ENCODE peak calls at places on chromosomes 3 and 15, in six cellular contexts. One of them, this sample, is unnamed.
A peak's percentile ranks its signal among the peaks of the same experiment; 100 is the strongest.

GRCh38 chr3:45180051-45180450 is 33.9 kb upstream of the CDCP1 start:
- DNase-seq in iPS-NIHi11: no peak
- DNase-seq in left ventricle myocardium superior: no peak
- DNase-seq in upper lobe of right lung: no peak
- DNase-seq in globus pallidus: no peak
- DNase-seq in RWPE1: no peak
- DNase-seq in this sample: no peak

GRCh38 chr3:44962606-44963393 is 13.2 kb downstream of the ZDHHC3 start:
- DNase-seq in iPS-NIHi11: no peak
- DNase-seq in left ventricle myocardium superior: no peak
- DNase-seq in upper lobe of right lung: no peak
- DNase-seq in globus pallidus: no peak
- DNase-seq in RWPE1: no peak
- DNase-seq in this sample: no peak

GRCh38 chr3:184480831-184481230 is 80.8 kb upstream of the EPHB3 start:
- DNase-seq in iPS-NIHi11: no peak
- DNase-seq in left ventricle myocardium superior: no peak
- DNase-seq in upper lobe of right lung: no peak
- DNase-seq in globus pallidus: no peak
- DNase-seq in RWPE1: no peak
- DNase-seq in this sample: no peak

GRCh38 chr15:77826006-77826695 is 193.4 kb upstream of the LINGO1 start:
- DNase-seq in iPS-NIHi11: no peak
- DNase-seq in left ventricle myocardium superior: no peak
- DNase-seq in upper lobe of right lung: peak; percentile 51
- DNase-seq in globus pallidus: no peak
- DNase-seq in RWPE1: no peak
- DNase-seq in this sample: no peak

GRCh38 chr15:47820047-47820779 is 102.9 kb downstream of the SEMA6D start:
- DNase-seq in iPS-NIHi11: no peak
- DNase-seq in left ventricle myocardium superior: no peak
- DNase-seq in upper lobe of right lung: no peak
- DNase-seq in globus pallidus: no peak
- DNase-seq in RWPE1: peak; percentile 79
- DNase-seq in this sample: no peak

GRCh38 chr15:44468713-44469385 is 41.4 kb downstream of the CTDSPL2 start:
- DNase-seq in iPS-NIHi11: no peak
- DNase-seq in left ventricle myocardium superior: no peak
- DNase-seq in upper lobe of right lung: no peak
- DNase-seq in globus pallidus: no peak
- DNase-seq in RWPE1: peak; percentile 78
- DNase-seq in this sample: no peak

GRCh38 chr3:40450438-40450837 is 6.7 kb upstream of the RPL14 start:
- DNase-seq in iPS-NIHi11: no peak
- DNase-seq in left ventricle myocardium superior: no peak
- DNase-seq in upper lobe of right lung: no peak
- DNase-seq in globus pallidus: no peak
- DNase-seq in RWPE1: no peak
- DNase-seq in this sample: no peak

GRCh38 chr15:65877752-65878151 is 8.5 kb downstream of the RAB11A start:
- DNase-seq in iPS-NIHi11: no peak
- DNase-seq in left ventricle myocardium superior: no peak
- DNase-seq in upper lobe of right lung: no peak
- DNase-seq in globus pallidus: no peak
- DNase-seq in RWPE1: no peak
- DNase-seq in this sample: no peak

GRCh38 chr15:66981746-66982145 is 83.7 kb upstream of the SMAD3 start:
- DNase-seq in iPS-NIHi11: no peak
- DNase-seq in left ventricle myocardium superior: no peak
- DNase-seq in upper lobe of right lung: no peak
- DNase-seq in globus pallidus: no peak
- DNase-seq in RWPE1: no peak
- DNase-seq in this sample: no peak

GRCh38 chr3:130849111-130849552 is 44.8 kb upstream of the ATP2C1 start:
- DNase-seq in iPS-NIHi11: peak; percentile 37
- DNase-seq in left ventricle myocardium superior: peak; percentile 51
- DNase-seq in upper lobe of right lung: peak; percentile 70
- DNase-seq in globus pallidus: no peak
- DNase-seq in RWPE1: no peak
- DNase-seq in this sample: no peak

GRCh38 chr3:167109746-167110145 is 270.4 kb downstream of the ZBBX start:
- DNase-seq in iPS-NIHi11: no peak
- DNase-seq in left ventricle myocardium superior: no peak
- DNase-seq in upper lobe of right lung: no peak
- DNase-seq in globus pallidus: no peak
- DNase-seq in RWPE1: no peak
- DNase-seq in this sample: no peak

GRCh38 chr3:45246236-45246635 is 20.1 kb upstream of the TMEM158 start:
- DNase-seq in iPS-NIHi11: no peak
- DNase-seq in left ventricle myocardium superior: no peak
- DNase-seq in upper lobe of right lung: no peak
- DNase-seq in globus pallidus: no peak
- DNase-seq in RWPE1: no peak
- DNase-seq in this sample: peak; percentile 57

GRCh38 chr15:67030036-67030762 is 35.2 kb upstream of the SMAD3 start:
- DNase-seq in iPS-NIHi11: peak; percentile 76
- DNase-seq in left ventricle myocardium superior: no peak
- DNase-seq in upper lobe of right lung: no peak
- DNase-seq in globus pallidus: no peak
- DNase-seq in RWPE1: no peak
- DNase-seq in this sample: no peak

GRCh38 chr3:186669378-186670084 is 3.7 kb downstream of the HRG start:
- DNase-seq in iPS-NIHi11: no peak
- DNase-seq in left ventricle myocardium superior: no peak
- DNase-seq in upper lobe of right lung: no peak
- DNase-seq in globus pallidus: no peak
- DNase-seq in RWPE1: peak; percentile 41
- DNase-seq in this sample: no peak

GRCh38 chr3:45225465-45226205 is 452 bp downstream of the TMEM158 start:
- DNase-seq in iPS-NIHi11: peak; percentile 46
- DNase-seq in left ventricle myocardium superior: peak; percentile 54
- DNase-seq in upper lobe of right lung: peak; percentile 67
- DNase-seq in globus pallidus: no peak
- DNase-seq in RWPE1: no peak
- DNase-seq in this sample: no peak

GRCh38 chr15:85312486-85312885 is 67.9 kb upstream of the AKAP13 start:
- DNase-seq in iPS-NIHi11: no peak
- DNase-seq in left ventricle myocardium superior: no peak
- DNase-seq in upper lobe of right lung: no peak
- DNase-seq in globus pallidus: no peak
- DNase-seq in RWPE1: no peak
- DNase-seq in this sample: no peak

GRCh38 chr3:52534281-52535183 is 875 bp upstream of the NT5DC2 start:
- DNase-seq in iPS-NIHi11: no peak
- DNase-seq in left ventricle myocardium superior: peak; percentile 56
- DNase-seq in upper lobe of right lung: no peak
- DNase-seq in globus pallidus: no peak
- DNase-seq in RWPE1: no peak
- DNase-seq in this sample: no peak

GRCh38 chr3:9778518-9779129 is 8.9 kb upstream of the CAMK1 start:
- DNase-seq in iPS-NIHi11: no peak
- DNase-seq in left ventricle myocardium superior: no peak
- DNase-seq in upper lobe of right lung: no peak
- DNase-seq in globus pallidus: no peak
- DNase-seq in RWPE1: no peak
- DNase-seq in this sample: no peak

GRCh38 chr3:155983834-155984474 is 113.5 kb downstream of the GMPS start:
- DNase-seq in iPS-NIHi11: no peak
- DNase-seq in left ventricle myocardium superior: no peak
- DNase-seq in upper lobe of right lung: no peak
- DNase-seq in globus pallidus: no peak
- DNase-seq in RWPE1: no peak
- DNase-seq in this sample: no peak

GRCh38 chr3:38438421-38438820 is 15.3 kb upstream of the ACVR2B start:
- DNase-seq in iPS-NIHi11: no peak
- DNase-seq in left ventricle myocardium superior: no peak
- DNase-seq in upper lobe of right lung: no peak
- DNase-seq in globus pallidus: no peak
- DNase-seq in RWPE1: no peak
- DNase-seq in this sample: no peak

GRCh38 chr3:121970047-121970446 is 52.0 kb downstream of the ILDR1 start:
- DNase-seq in iPS-NIHi11: no peak
- DNase-seq in left ventricle myocardium superior: no peak
- DNase-seq in upper lobe of right lung: no peak
- DNase-seq in globus pallidus: no peak
- DNase-seq in RWPE1: no peak
- DNase-seq in this sample: no peak

GRCh38 chr3:87900061-87900460 is 158.7 kb downstream of the CGGBP1 start:
- DNase-seq in iPS-NIHi11: peak; percentile 14
- DNase-seq in left ventricle myocardium superior: no peak
- DNase-seq in upper lobe of right lung: no peak
- DNase-seq in globus pallidus: no peak
- DNase-seq in RWPE1: no peak
- DNase-seq in this sample: no peak

GRCh38 chr3:98482717-98483482 is 14.6 kb upstream of the OR5K2 start:
- DNase-seq in iPS-NIHi11: no peak
- DNase-seq in left ventricle myocardium superior: no peak
- DNase-seq in upper lobe of right lung: no peak
- DNase-seq in globus pallidus: no peak
- DNase-seq in RWPE1: peak; percentile 30
- DNase-seq in this sample: no peak

GRCh38 chr3:196502775-196503181 is 790 bp downstream of the RNF168 start:
- DNase-seq in iPS-NIHi11: peak; percentile 23
- DNase-seq in left ventricle myocardium superior: peak; percentile 51
- DNase-seq in upper lobe of right lung: peak; percentile 72
- DNase-seq in globus pallidus: peak; percentile 38
- DNase-seq in RWPE1: peak; percentile 76
- DNase-seq in this sample: peak; percentile 54

This sample was measured in Ammon's horn.